ENCODE peak calls at places on chromosome 18, in eight cellular contexts. L, T, X, F, U, V, E and W are unnamed samples.

GRCh38 chr18:14924226-14924625 is 176.3 kb downstream of the ANKRD30B start:
- DNase-seq in L (no peak), T (peak), X (no peak), F (no peak), U (no peak), V (no peak), E (no peak), W (no peak)

GRCh38 chr18:34976899-34977786 is 64.1 kb upstream of the MAPRE2 start:
- DNase-seq in L (peak), T (no peak), X (peak), F (peak), U (no peak), V (peak), E (peak), W (peak)

GRCh38 chr18:58363767-58364540 is 264.9 kb downstream of the ALPK2 start:
- DNase-seq in L (no peak), T (peak), X (no peak), F (no peak), U (no peak), V (no peak), E (peak), W (no peak)

GRCh38 chr18:60996822-60997221 is 336.4 kb upstream of the CDH20 start:
- DNase-seq in L (no peak), T (no peak), X (no peak), F (no peak), U (no peak), V (no peak), E (no peak), W (no peak)

GRCh38 chr18:22005191-22005824 is 164.1 kb upstream of the GATA6 start:
- DNase-seq in L (no peak), T (no peak), X (no peak), F (no peak), U (no peak), V (no peak), E (no peak), W (no peak)

GRCh38 chr18:79924814-79925655 is 26.4 kb downstream of the SLC66A2 start:
- DNase-seq in L (peak), T (no peak), X (no peak), F (no peak), U (no peak), V (no peak), E (no peak), W (no peak)

GRCh38 chr18:48036191-48036590 is 105.7 kb upstream of the SMAD2 start:
- DNase-seq in L (no peak), T (no peak), X (no peak), F (no peak), U (no peak), V (no peak), E (peak), W (no peak)

GRCh38 chr18:74229891-74230290 is 61.9 kb downstream of the CYB5A start:
- DNase-seq in L (no peak), T (no peak), X (no peak), F (no peak), U (no peak), V (no peak), E (no peak), W (no peak)

GRCh38 chr18:57784034-57784815 is 18.9 kb downstream of the ATP8B1 start:
- DNase-seq in L (peak), T (peak), X (peak), F (no peak), U (no peak), V (no peak), E (peak), W (no peak)

GRCh38 chr18:9575558-9575957 is 38.8 kb downstream of the PPP4R1 start:
- DNase-seq in L (peak), T (peak), X (peak), F (peak), U (peak), V (peak), E (peak), W (peak)

GRCh38 chr18:39622431-39622830 is 2056.8 kb upstream of the CELF4 start:
- DNase-seq in L (no peak), T (no peak), X (no peak), F (no peak), U (no peak), V (no peak), E (peak), W (no peak)

GRCh38 chr18:63319383-63320040 is at the start of gene BCL2:
- DNase-seq in L (peak), T (peak), X (peak), F (no peak), U (no peak), V (peak), E (peak), W (no peak)

GRCh38 chr18:36314098-36314497 is 16.6 kb downstream of the FHOD3 start:
- DNase-seq in L (no peak), T (no peak), X (no peak), F (no peak), U (no peak), V (no peak), E (peak), W (no peak)

GRCh38 chr18:41719808-41720207 is 235.2 kb upstream of the PIK3C3 start:
- DNase-seq in L (no peak), T (no peak), X (peak), F (no peak), U (no peak), V (no peak), E (peak), W (no peak)

GRCh38 chr18:31684279-31685096 is at the start of gene B4GALT6:
- DNase-seq in L (peak), T (peak), X (peak), F (peak), U (no peak), V (peak), E (peak), W (peak)

GRCh38 chr18:55534547-55534946 is 53.4 kb downstream of the TCF4 start:
- DNase-seq in L (no peak), T (no peak), X (no peak), F (no peak), U (no peak), V (no peak), E (no peak), W (no peak)

GRCh38 chr18:37335337-37335736 is 230.3 kb downstream of the CELF4 start:
- DNase-seq in L (peak), T (no peak), X (no peak), F (no peak), U (no peak), V (no peak), E (peak), W (peak)

GRCh38 chr18:45688834-45689233 is 35.1 kb upstream of the SLC14A1 start:
- DNase-seq in L (no peak), T (no peak), X (peak), F (no peak), U (no peak), V (no peak), E (no peak), W (no peak)

GRCh38 chr18:24273596-24273995 is 124.0 kb downstream of the OSBPL1A start:
- DNase-seq in L (no peak), T (peak), X (no peak), F (no peak), U (no peak), V (no peak), E (no peak), W (no peak)

GRCh38 chr18:48993586-48993985 is 42.8 kb upstream of the SMAD7 start:
- DNase-seq in L (no peak), T (peak), X (no peak), F (no peak), U (no peak), V (no peak), E (no peak), W (no peak)

GRCh38 chr18:2961828-2962227 is 51.1 kb downstream of the LPIN2 start:
- DNase-seq in L (no peak), T (no peak), X (no peak), F (no peak), U (no peak), V (no peak), E (peak), W (no peak)
- TF ChIP-seq CTCF in L (no peak), T (no peak), X (no peak), F (no peak), U (no peak), V (no peak), E (no peak), W (no peak)

GRCh38 chr18:50193796-50194622 is 938 bp downstream of the MYO5B start:
- DNase-seq in L (peak), T (no peak), X (no peak), F (peak), U (no peak), V (peak), E (no peak), W (no peak)

GRCh38 chr18:50192903-50193795 is 1.8 kb downstream of the MYO5B start:
- DNase-seq in L (no peak), T (peak), X (no peak), F (no peak), U (no peak), V (no peak), E (no peak), W (no peak)

GRCh38 chr18:50195689-50196088 is 742 bp upstream of the MYO5B start:
- DNase-seq in L (no peak), T (no peak), X (no peak), F (no peak), U (no peak), V (no peak), E (no peak), W (no peak)

GRCh38 chr18:50196261-50196660 is 1.3 kb upstream of the MYO5B start:
- DNase-seq in L (no peak), T (no peak), X (no peak), F (no peak), U (no peak), V (no peak), E (no peak), W (no peak)

DNA sequence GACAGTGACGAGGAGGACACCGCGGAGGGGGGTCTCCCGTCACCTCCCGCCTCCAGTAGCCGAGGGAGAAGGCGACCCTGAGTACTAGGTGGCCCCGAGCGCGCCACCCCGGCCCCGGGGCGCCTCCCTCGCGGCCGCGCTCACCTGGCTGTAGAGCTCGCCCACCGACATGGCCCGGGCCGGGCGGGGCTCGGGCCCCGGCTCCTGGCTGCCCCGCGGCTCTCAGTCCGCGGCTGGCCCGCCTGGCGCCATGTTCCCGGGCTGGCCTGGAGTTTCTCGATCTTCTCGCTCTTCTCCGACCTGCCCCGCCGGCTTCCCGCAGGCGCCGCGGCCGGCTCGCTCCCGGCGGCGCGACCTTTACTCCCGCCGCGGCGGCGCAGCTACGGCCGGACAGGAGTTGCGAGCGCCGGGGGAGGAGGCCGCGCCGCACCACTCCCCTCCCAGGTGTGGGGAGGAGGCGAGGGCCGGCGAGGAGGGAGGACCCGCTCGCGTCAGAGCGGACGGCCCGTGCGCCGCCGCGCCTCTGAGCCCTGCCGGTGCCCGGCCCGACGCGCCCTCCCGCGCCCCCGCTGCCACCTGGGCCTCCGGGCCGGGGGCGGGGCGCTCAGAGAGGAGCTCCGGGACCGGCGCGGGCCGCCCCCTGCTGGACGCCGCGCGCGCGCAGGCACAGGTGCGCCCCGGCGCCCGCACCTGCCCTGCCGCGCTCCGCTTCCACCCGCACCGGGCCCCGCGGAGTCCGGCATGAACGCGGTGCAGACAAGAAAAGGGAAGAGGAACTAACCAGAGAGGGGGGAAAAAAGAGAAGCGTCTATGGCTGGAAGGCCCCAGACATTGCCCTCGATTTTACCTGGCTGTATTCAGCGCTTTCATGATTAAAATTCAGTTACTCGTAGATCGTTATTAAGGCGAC is at the start of gene MYO5B:
- DNase-seq in L (peak), T (peak), X (no peak), F (peak), U (no peak), V (peak), E (peak), W (peak)
- TF ChIP-seq CTCF in L (peak), T (peak), X (no peak), F (peak), U (no peak), V (peak), E (no peak), W (peak)

GRCh38 chr18:499351-500229 is 911 bp downstream of the COLEC12 start:
- DNase-seq in L (peak), T (peak), X (peak), F (no peak), U (peak), V (peak), E (peak), W (peak)

GRCh38 chr18:500556-501405 is at the start of gene COLEC12:
- DNase-seq in L (peak), T (no peak), X (no peak), F (peak), U (no peak), V (peak), E (peak), W (no peak)

GRCh38 chr18:501406-501714 is 859 bp upstream of the COLEC12 start:
- DNase-seq in L (no peak), T (no peak), X (no peak), F (no peak), U (no peak), V (no peak), E (no peak), W (no peak)

GRCh38 chr18:498901-499300 is 1.6 kb downstream of the COLEC12 start:
- DNase-seq in L (no peak), T (no peak), X (no peak), F (no peak), U (no peak), V (no peak), E (no peak), W (no peak)

GRCh38 chr18:500230-500555 is 308 bp downstream of the COLEC12 start:
- DNase-seq in L (peak), T (peak), X (no peak), F (no peak), U (no peak), V (no peak), E (peak), W (no peak)
- TF ChIP-seq CTCF in L (no peak), T (no peak), X (no peak), F (peak), U (peak), V (no peak), E (peak), W (no peak)

DNA sequence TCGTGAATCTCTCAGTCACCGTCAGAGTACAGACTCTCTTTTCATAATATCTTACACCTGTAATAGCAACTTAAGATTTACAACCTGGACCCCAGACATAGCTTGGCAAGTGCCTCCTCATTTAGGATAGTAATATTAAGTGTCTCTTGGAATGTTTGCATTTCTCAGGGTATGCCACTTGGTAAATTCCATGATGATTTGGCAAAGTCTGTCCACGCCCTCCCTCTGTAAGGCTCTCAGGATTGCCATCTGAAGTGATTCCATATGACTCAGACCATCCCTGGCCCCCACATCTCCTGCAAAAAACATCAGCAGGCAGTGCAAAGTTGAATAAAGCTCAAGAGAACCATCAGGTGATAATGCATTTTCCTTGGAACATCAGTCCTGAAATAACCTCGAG is 27.0 kb upstream of the PIEZO2 start:
- DNase-seq in L (no peak), T (no peak), X (peak), F (no peak), U (peak), V (no peak), E (no peak), W (no peak)
- TF ChIP-seq CTCF in L (no peak), T (no peak), X (no peak), F (no peak), U (no peak), V (no peak), E (no peak), W (no peak)

DNA sequence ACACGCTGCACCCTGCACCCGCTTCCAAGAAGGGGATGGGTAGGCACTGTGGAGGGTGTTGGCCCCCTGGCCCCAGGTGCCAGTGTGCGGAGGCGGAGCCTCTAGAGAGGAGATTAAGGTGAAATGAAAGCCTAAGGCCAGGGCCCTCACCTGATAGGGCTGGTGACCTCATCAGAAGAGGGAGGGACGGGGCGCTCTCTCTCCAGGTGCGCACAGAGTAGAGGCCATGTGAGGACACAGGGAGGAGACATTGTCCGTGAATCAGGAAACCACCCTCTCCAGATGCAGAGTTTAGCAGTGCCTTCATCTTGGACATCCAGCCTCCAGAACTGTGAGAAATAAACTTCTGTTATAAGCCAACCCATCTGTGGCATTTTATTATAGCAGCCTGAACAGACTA is 62.3 kb downstream of the PSMG2 start:
- DNase-seq in L (no peak), T (no peak), X (no peak), F (no peak), U (no peak), V (no peak), E (no peak), W (peak)
- TF ChIP-seq CTCF in L (no peak), T (no peak), X (no peak), F (no peak), U (no peak), V (no peak), E (no peak), W (no peak)

GRCh38 chr18:65725421-65726050 is 25.3 kb upstream of the CDH7 start:
- DNase-seq in L (peak), T (no peak), X (no peak), F (peak), U (no peak), V (peak), E (peak), W (peak)
- TF ChIP-seq CTCF in L (peak), T (peak), X (peak), F (peak), U (no peak), V (peak), E (no peak), W (no peak)

DNA sequence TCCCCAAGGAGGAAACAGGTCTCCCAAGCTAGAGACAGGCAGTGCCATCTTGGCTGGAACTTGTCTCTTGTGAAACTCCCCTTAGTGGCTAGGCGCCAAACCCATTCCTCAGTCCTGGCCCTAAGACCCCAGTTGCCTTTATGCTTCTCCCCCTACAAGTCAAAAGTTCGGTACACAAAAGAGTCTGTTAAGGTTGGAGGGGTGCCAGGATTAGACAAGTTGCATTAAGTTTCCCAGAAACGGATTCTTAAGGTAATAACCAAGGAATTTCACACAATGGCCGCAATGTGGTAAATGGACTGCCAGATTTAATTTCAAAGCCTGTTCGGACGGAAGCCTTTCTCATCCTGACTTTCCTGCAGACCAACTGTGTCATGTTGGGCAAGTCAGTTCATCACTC is 80.7 kb downstream of the CCBE1 start:
- DNase-seq in L (no peak), T (peak), X (no peak), F (no peak), U (no peak), V (no peak), E (peak), W (no peak)
- TF ChIP-seq CTCF in L (no peak), T (no peak), X (no peak), F (no peak), U (no peak), V (no peak), E (no peak), W (no peak)